ENCODE peak calls at places on chromosomes 4 and X, in six cellular contexts. K is SJSA1; I is activated CD4-positive, alpha-beta T cell treated with anti-CD3 and anti-CD28 coated beads for 4 hours; W is osteoblast; L is right atrium auricular region; U is islet precursor cell. D is an unnamed sample.

GRCh38 chrX:140928739-140929138 is 73.7 kb upstream of the SPANXB1 start:
- DNase-seq in I (no peak), W (no peak), U (no peak), L (no peak), K (no peak), D (no peak)

GRCh38 chr4:14233126-14233525 is 605.6 kb upstream of the BOD1L1 start:
- DNase-seq in L (no peak), K (no peak), W (no peak), I (no peak), U (no peak), D (no peak)

GRCh38 chrX:103776586-103776985 is at the start of gene PLP1:
- DNase-seq in U (no peak), W (no peak), I (no peak), L (no peak), K (no peak), D (no peak)

GRCh38 chr4:160848901-160849735 is 1314.7 kb downstream of the FSTL5 start:
- DNase-seq in W (no peak), I (no peak), U (peak), L (no peak), K (no peak), D (no peak)

GRCh38 chr4:113328514-113328913 is 279.1 kb downstream of the ANK2 start:
- DNase-seq in U (no peak), W (no peak), I (no peak), L (no peak), K (no peak), D (no peak)

GRCh38 chrX:41781500-41781899 is 57.5 kb downstream of the GPR82 start:
- DNase-seq in L (no peak), K (peak), I (no peak), U (no peak), W (no peak), D (no peak)

GRCh38 chr4:63218837-63219236 is 1190.4 kb downstream of the TECRL start:
- DNase-seq in I (no peak), K (no peak), W (no peak), L (no peak), U (peak), D (no peak)

GRCh38 chrX:152817082-152817744 is 13.3 kb downstream of the CETN2 start:
- DNase-seq in W (no peak), U (no peak), K (no peak), I (no peak), L (no peak), D (no peak)

GRCh38 chr4:182875471-182875870 is 41.7 kb downstream of the DCTD start:
- DNase-seq in U (peak), I (no peak), K (no peak), L (no peak), W (no peak), D (no peak)

GRCh38 chr4:70902577-70903281 is 560 bp downstream of the MOB1B start:
- DNase-seq in I (no peak), K (peak), U (no peak), W (peak), L (no peak), D (no peak)

GRCh38 chr4:122920473-122920872 is 1.9 kb downstream of the NUDT6 start:
- DNase-seq in W (no peak), U (no peak), L (no peak), K (no peak), I (no peak), D (no peak)

GRCh38 chr4:157217708-157218107 is 2.8 kb upstream of the GRIA2 start:
- DNase-seq in K (no peak), W (peak), L (no peak), I (no peak), U (no peak), D (no peak)

GRCh38 chr4:93731448-93731847 is 97.1 kb upstream of the ATOH1 start:
- DNase-seq in L (no peak), W (no peak), I (no peak), K (no peak), U (peak), D (no peak)